ENCODE peak calls at places on chromosomes 2 and 18, in four cellular contexts. One of them, this sample, is unnamed.

GRCh38 chr2:226758886-226759660 is 40.5 kb downstream of the IRS1 start:
- DNase-seq in substantia nigra: no peak
- DNase-seq in NCI-H2081: no peak
- DNase-seq in cardiac fibroblast: peak
- DNase-seq in this sample: no peak

GRCh38 chr2:100641115-100641415 is 78.3 kb downstream of the PDCL3 start:
- DNase-seq in substantia nigra: no peak
- DNase-seq in NCI-H2081: no peak
- DNase-seq in cardiac fibroblast: no peak
- DNase-seq in this sample: no peak

GRCh38 chr2:25842155-25842554 is 36.1 kb downstream of the ASXL2 start:
- DNase-seq in substantia nigra: no peak
- DNase-seq in NCI-H2081: no peak
- DNase-seq in cardiac fibroblast: no peak
- DNase-seq in this sample: no peak

GRCh38 chr2:72561621-72562318 is 264.1 kb downstream of the EXOC6B start:
- DNase-seq in substantia nigra: no peak
- DNase-seq in NCI-H2081: no peak
- DNase-seq in cardiac fibroblast: peak
- DNase-seq in this sample: no peak

GRCh38 chr2:191894681-191895147 is 47.8 kb upstream of the CAVIN2 start:
- DNase-seq in cardiac fibroblast: peak
- DNase-seq in substantia nigra: no peak
- DNase-seq in NCI-H2081: no peak
- DNase-seq in this sample: no peak

GRCh38 chr2:37599688-37600525 is 71.5 kb downstream of the CDC42EP3 start:
- DNase-seq in NCI-H2081: no peak
- DNase-seq in cardiac fibroblast: no peak
- DNase-seq in substantia nigra: no peak
- DNase-seq in this sample: no peak

GRCh38 chr2:200369886-200370285 is 63.4 kb downstream of the SPATS2L start:
- DNase-seq in NCI-H2081: no peak
- DNase-seq in substantia nigra: no peak
- DNase-seq in cardiac fibroblast: no peak
- DNase-seq in this sample: no peak

GRCh38 chr2:168452781-168453180 is 3.3 kb upstream of the CERS6 start:
- DNase-seq in substantia nigra: no peak
- DNase-seq in cardiac fibroblast: no peak
- DNase-seq in NCI-H2081: no peak
- DNase-seq in this sample: no peak

GRCh38 chr18:6543330-6543908 is 128.7 kb upstream of the L3MBTL4 start:
- DNase-seq in substantia nigra: no peak
- DNase-seq in cardiac fibroblast: peak
- DNase-seq in NCI-H2081: peak
- DNase-seq in this sample: no peak

GRCh38 chr2:160207804-160208661 is 8.0 kb upstream of the ITGB6 start:
- DNase-seq in NCI-H2081: no peak
- DNase-seq in substantia nigra: no peak
- DNase-seq in cardiac fibroblast: peak
- DNase-seq in this sample: peak

This sample was measured in gastrocnemius medialis.